ENCODE peak calls at places on chromosomes 13 and 19, in nine cellular contexts. L is kidney epithelial cell, B is AG09309, I is cardiac muscle cell, W is LNCaP clone FGC, E is breast epithelium, R is lower lobe of right lung, D is cardiac fibroblast, Z is lower leg skin. K is an unnamed sample.

GRCh38 chr19:58563034-58563573 is 4.7 kb upstream of the UBE2M start:
- DNase-seq in B (no peak), R (no peak), Z (no peak), L (no peak), D (peak), E (no peak), W (no peak), I (peak), K (no peak)

GRCh38 chr19:3284759-3285646 is 60.5 kb downstream of the CELF5 start:
- DNase-seq in D (peak), B (no peak), W (no peak), E (peak), L (no peak), Z (peak), I (peak), R (peak), K (peak)

GRCh38 chr13:78404961-78405360 is 198.4 kb downstream of the POU4F1 start:
- DNase-seq in W (no peak), B (no peak), D (no peak), R (no peak), I (no peak), L (no peak), Z (no peak), E (no peak), K (no peak)

GRCh38 chr19:48745208-48745995 is 1.3 kb downstream of the IZUMO1 start:
- DNase-seq in E (no peak), Z (no peak), I (peak), L (no peak), D (peak), B (no peak), R (no peak), W (no peak), K (no peak)

GRCh38 chr19:2949939-2950285 is 5.1 kb upstream of the ZNF77 start:
- DNase-seq in W (no peak), B (no peak), R (no peak), Z (no peak), I (peak), E (no peak), L (no peak), D (peak), K (no peak)

GRCh38 chr13:80379245-80379644 is 38.3 kb upstream of the SPRY2 start:
- DNase-seq in B (no peak), L (peak), R (no peak), W (no peak), D (peak), Z (no peak), I (peak), E (no peak), K (no peak)

GRCh38 chr19:47107201-47107952 is 6.2 kb downstream of the ZC3H4 start:
- DNase-seq in W (no peak), B (no peak), R (no peak), I (no peak), D (no peak), Z (no peak), L (no peak), E (no peak), K (no peak)

GRCh38 chr19:10454267-10454666 is 33.9 kb downstream of the PDE4A start:
- DNase-seq in E (no peak), L (no peak), I (peak), D (peak), B (no peak), W (no peak), Z (no peak), R (no peak), K (no peak)

GRCh38 chr19:35712529-35712909 is 5.3 kb upstream of the KMT2B start:
- DNase-seq in W (no peak), B (no peak), E (no peak), Z (no peak), R (no peak), L (no peak), D (no peak), I (no peak), K (no peak)

GRCh38 chr19:54002495-54003315 is 11.3 kb downstream of the CACNG6 start:
- DNase-seq in Z (no peak), E (no peak), B (no peak), W (no peak), R (no peak), L (no peak), I (no peak), D (no peak), K (no peak)

GRCh38 chr19:45553464-45553863 is 31.1 kb downstream of the OPA3 start:
- DNase-seq in E (no peak), B (no peak), D (no peak), W (no peak), L (no peak), Z (no peak), R (no peak), I (no peak), K (no peak)

GRCh38 chr19:17219286-17219685 is 4.1 kb downstream of the USE1 start:
- DNase-seq in R (no peak), W (no peak), L (no peak), D (no peak), E (no peak), Z (no peak), I (no peak), B (no peak), K (no peak)

GRCh38 chr19:56667311-56667870 is 4.2 kb downstream of the ZNF835 start:
- DNase-seq in D (no peak), E (no peak), R (no peak), L (no peak), Z (no peak), B (no peak), W (no peak), I (no peak), K (no peak)

GRCh38 chr13:42525035-42525504 is 48.9 kb upstream of the TNFSF11 start:
- DNase-seq in W (no peak), Z (no peak), I (peak), L (peak), D (peak), B (no peak), E (no peak), R (no peak), K (no peak)

GRCh38 chr13:89686171-89686570 is 1661.3 kb upstream of the MIR17HG start:
- DNase-seq in B (no peak), E (no peak), L (no peak), I (no peak), D (no peak), W (no peak), R (no peak), Z (no peak), K (no peak)

GRCh38 chr13:87677334-87678234 is 6.4 kb downstream of the SLITRK5 start:
- DNase-seq in I (no peak), R (peak), W (no peak), Z (no peak), L (no peak), B (no peak), E (no peak), D (no peak), K (no peak)

GRCh38 chr13:110304256-110304655 is 2.7 kb downstream of the COL4A1 start:
- DNase-seq in L (no peak), I (peak), E (no peak), D (peak), B (no peak), R (no peak), W (no peak), Z (no peak), K (no peak)

GRCh38 chr19:42052241-42052863 is 17.7 kb downstream of the GRIK5 start:
- DNase-seq in L (no peak), E (no peak), R (no peak), B (no peak), W (no peak), Z (no peak), D (no peak), I (no peak), K (no peak)

GRCh38 chr19:3785464-3785937 is 680 bp downstream of the MATK start:
- DNase-seq in R (no peak), Z (no peak), B (no peak), W (no peak), I (no peak), D (no peak), E (no peak), L (no peak), K (no peak)

GRCh38 chr13:90800082-90800746 is 547.3 kb upstream of the MIR17HG start:
- DNase-seq in R (peak), B (no peak), I (peak), E (no peak), D (peak), Z (peak), W (no peak), L (no peak), K (no peak)

GRCh38 chr13:90792335-90792734 is 555.2 kb upstream of the MIR17HG start:
- DNase-seq in R (no peak), L (no peak), W (no peak), Z (no peak), B (no peak), I (no peak), D (no peak), E (no peak), K (no peak)

GRCh38 chr13:90793261-90793785 is 554.2 kb upstream of the MIR17HG start:
- DNase-seq in W (no peak), L (no peak), R (no peak), I (peak), B (no peak), D (peak), E (no peak), Z (no peak), K (no peak)

GRCh38 chr13:90801621-90802020 is 545.9 kb upstream of the MIR17HG start:
- DNase-seq in Z (no peak), B (no peak), L (no peak), I (no peak), D (no peak), W (no peak), E (no peak), R (no peak), K (no peak)

GRCh38 chr13:90797335-90797734 is 550.2 kb upstream of the MIR17HG start:
- DNase-seq in Z (no peak), I (no peak), E (no peak), R (no peak), L (no peak), D (no peak), W (no peak), B (no peak), K (no peak)
- TF ChIP-seq CTCF in Z (no peak), I (no peak), E (no peak), R (no peak), L (no peak), D (no peak), W (no peak), B (no peak), K (no peak)

GRCh38 chr13:113220877-113221276 is 11.5 kb downstream of the CUL4A start:
- DNase-seq in Z (no peak), R (no peak), B (no peak), E (no peak), W (no peak), I (no peak), D (peak), L (no peak), K (no peak)
- TF ChIP-seq CTCF in Z (no peak), R (no peak), B (peak), E (no peak), W (no peak), I (peak), D (peak), L (peak), K (no peak)

GRCh38 chr19:18340990-18341868 is 831 bp downstream of the PGPEP1 start:
- DNase-seq in W (no peak), D (no peak), R (peak), L (no peak), B (no peak), I (peak), E (peak), Z (no peak), K (peak)
- TF ChIP-seq CTCF in W (no peak), D (no peak), R (no peak), L (no peak), B (no peak), I (no peak), E (no peak), Z (no peak), K (no peak)

GRCh38 chr13:32911506-32911905 is 104.7 kb upstream of the KL start:
- DNase-seq in D (peak), W (peak), L (peak), B (peak), I (peak), R (no peak), Z (no peak), E (no peak), K (no peak)
- TF ChIP-seq CTCF in D (peak), W (peak), L (peak), B (peak), I (peak), R (peak), Z (no peak), E (no peak), K (no peak)

GRCh38 chr19:37583340-37583739 is 11.3 kb downstream of the ZNF571 start:
- DNase-seq in E (no peak), L (no peak), D (no peak), R (no peak), B (no peak), I (no peak), Z (no peak), W (no peak), K (no peak)
- TF ChIP-seq CTCF in E (no peak), L (no peak), D (no peak), R (no peak), B (no peak), I (no peak), Z (no peak), W (no peak), K (no peak)

GRCh38 chr13:106625578-106625977 is 57.6 kb upstream of the ARGLU1 start:
- DNase-seq in E (no peak), I (no peak), B (no peak), Z (no peak), L (no peak), R (no peak), D (no peak), W (no peak), K (no peak)
- TF ChIP-seq CTCF in E (no peak), I (no peak), B (no peak), Z (no peak), L (no peak), R (no peak), D (no peak), W (no peak), K (no peak)

GRCh38 chr19:32047788-32048187 is 297.6 kb upstream of the ZNF507 start:
- DNase-seq in B (no peak), L (no peak), Z (no peak), R (no peak), E (no peak), D (no peak), W (no peak), I (no peak), K (no peak)
- TF ChIP-seq CTCF in B (no peak), L (no peak), Z (no peak), R (no peak), E (no peak), D (no peak), W (no peak), I (no peak), K (no peak)

GRCh38 chr19:55137915-55138314 is 11.1 kb downstream of the TNNT1 start:
- DNase-seq in I (no peak), D (no peak), Z (no peak), R (no peak), L (no peak), E (no peak), B (no peak), W (no peak), K (no peak)
- TF ChIP-seq CTCF in I (no peak), D (no peak), Z (no peak), R (no peak), L (no peak), E (no peak), B (no peak), W (no peak), K (no peak)

GRCh38 chr13:49495783-49496762 is at the start of gene PHF11:
- DNase-seq in L (peak), E (peak), I (peak), Z (peak), B (no peak), W (no peak), D (peak), R (peak), K (peak)
- TF ChIP-seq CTCF in L (peak), E (no peak), I (no peak), Z (no peak), B (peak), W (no peak), D (no peak), R (peak), K (no peak)

DNA sequence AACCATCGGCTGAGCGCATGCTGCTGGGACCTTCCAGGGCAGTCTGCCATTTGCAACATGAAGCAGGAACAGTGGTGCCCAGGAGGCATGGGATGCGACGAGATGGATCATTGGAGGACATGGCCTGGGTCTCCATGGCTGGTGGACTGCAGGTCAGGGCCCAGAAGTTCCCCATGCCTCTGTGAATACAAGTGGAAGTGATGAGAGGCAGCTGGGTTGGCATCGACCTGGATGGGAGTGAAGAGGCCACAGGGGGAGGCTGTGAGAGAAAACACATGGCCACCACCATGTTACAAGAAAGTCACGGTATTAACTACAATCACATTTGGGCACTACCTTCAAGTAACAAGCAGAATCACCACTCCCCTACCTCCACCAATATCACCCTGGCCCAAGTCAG is 262.0 kb downstream of the FOXO1 start:
- DNase-seq in W (no peak), D (no peak), E (no peak), B (no peak), I (no peak), L (no peak), Z (no peak), R (no peak), K (no peak)
- TF ChIP-seq CTCF in W (no peak), D (no peak), E (no peak), B (no peak), I (no peak), L (no peak), Z (no peak), R (no peak), K (no peak)

K was measured in omental fat pad.